ENCODE peak calls at places on chromosomes 3 and 15, in nine cellular contexts. B, C, I, J, U, O, L, Y and W are unnamed samples.

GRCh38 chr3:38105525-38105924 is 31.4 kb downstream of the ACAA1 start:
- DNase-seq in B (no peak), C (no peak), I (no peak), J (no peak), U (no peak), O (no peak), L (no peak), Y (no peak), W (no peak)

GRCh38 chr3:195771651-195772300 is 40.0 kb downstream of the MUC4 start:
- DNase-seq in B (no peak), C (no peak), I (no peak), J (no peak), U (no peak), O (no peak), L (no peak), Y (no peak), W (no peak)

GRCh38 chr15:99177679-99178078 is 71.7 kb downstream of the TTC23 start:
- DNase-seq in B (no peak), C (no peak), I (no peak), J (no peak), U (no peak), O (no peak), L (no peak), Y (no peak), W (no peak)

GRCh38 chr3:193872265-193872753 is 263.6 kb upstream of the HES1 start:
- DNase-seq in B (no peak), C (peak), I (peak), J (peak), U (peak), O (peak), L (no peak), Y (no peak), W (no peak)

GRCh38 chr15:33968224-33968623 is at the start of gene CHRM5:
- DNase-seq in B (no peak), C (no peak), I (no peak), J (no peak), U (no peak), O (no peak), L (peak), Y (no peak), W (no peak)

GRCh38 chr15:68700395-68701123 is 120.1 kb downstream of the ANP32A start:
- DNase-seq in B (no peak), C (peak), I (peak), J (peak), U (peak), O (peak), L (peak), Y (no peak), W (peak)

GRCh38 chr3:38124324-38125122 is 12.4 kb downstream of the ACAA1 start:
- DNase-seq in B (no peak), C (no peak), I (no peak), J (no peak), U (no peak), O (no peak), L (peak), Y (no peak), W (no peak)

GRCh38 chr15:57398336-57398735 is 22.0 kb downstream of the CGNL1 start:
- DNase-seq in B (no peak), C (no peak), I (no peak), J (no peak), U (no peak), O (no peak), L (peak), Y (no peak), W (no peak)

GRCh38 chr3:79947469-79947868 is 179.7 kb upstream of the ROBO1 start:
- DNase-seq in B (no peak), C (no peak), I (no peak), J (no peak), U (no peak), O (no peak), L (no peak), Y (no peak), W (no peak)

GRCh38 chr15:87916208-87916607 is 340.3 kb downstream of the NTRK3 start:
- DNase-seq in B (no peak), C (no peak), I (no peak), J (no peak), U (no peak), O (no peak), L (no peak), Y (no peak), W (no peak)

GRCh38 chr3:29972594-29972993 is 633.8 kb upstream of the TGFBR2 start:
- DNase-seq in B (no peak), C (peak), I (peak), J (peak), U (no peak), O (no peak), L (no peak), Y (no peak), W (no peak)

GRCh38 chr3:14216257-14217048 is 37.8 kb downstream of the LSM3 start:
- DNase-seq in B (peak), C (no peak), I (no peak), J (no peak), U (no peak), O (no peak), L (no peak), Y (peak), W (peak)

GRCh38 chr3:194313642-194314430 is 37.3 kb downstream of the CPN2 start:
- DNase-seq in B (no peak), C (no peak), I (no peak), J (no peak), U (no peak), O (peak), L (no peak), Y (no peak), W (no peak)

GRCh38 chr15:27549796-27550195 is 549.3 kb downstream of the OCA2 start:
- DNase-seq in B (no peak), C (no peak), I (no peak), J (no peak), U (no peak), O (no peak), L (no peak), Y (no peak), W (no peak)

GRCh38 chr3:63193647-63194046 is 84.5 kb upstream of the SYNPR start:
- DNase-seq in B (no peak), C (peak), I (peak), J (peak), U (peak), O (no peak), L (peak), Y (no peak), W (no peak)

GRCh38 chr3:5010706-5011554 is 31.7 kb downstream of the BHLHE40 start:
- DNase-seq in B (no peak), C (peak), I (no peak), J (peak), U (no peak), O (no peak), L (no peak), Y (no peak), W (no peak)

GRCh38 chr15:68652141-68652540 is 73.3 kb downstream of the CORO2B start:
- DNase-seq in B (no peak), C (no peak), I (no peak), J (no peak), U (peak), O (no peak), L (peak), Y (no peak), W (peak)

GRCh38 chr3:169215953-169216352 is 447.6 kb downstream of the MECOM start:
- DNase-seq in B (no peak), C (no peak), I (no peak), J (no peak), U (no peak), O (no peak), L (no peak), Y (no peak), W (no peak)

GRCh38 chr3:39962566-39962965 is 153.2 kb downstream of the MYRIP start:
- DNase-seq in B (no peak), C (peak), I (peak), J (peak), U (no peak), O (no peak), L (no peak), Y (no peak), W (peak)

GRCh38 chr15:40002295-40002694 is 36.7 kb downstream of the SRP14 start:
- DNase-seq in B (no peak), C (peak), I (no peak), J (no peak), U (no peak), O (no peak), L (no peak), Y (no peak), W (no peak)

GRCh38 chr3:73827658-73828313 is 203.0 kb upstream of the PDZRN3 start:
- DNase-seq in B (no peak), C (no peak), I (no peak), J (no peak), U (no peak), O (no peak), L (no peak), Y (no peak), W (peak)

GRCh38 chr15:40392986-40393948 is 10.7 kb downstream of the KNSTRN start:
- DNase-seq in B (no peak), C (peak), I (no peak), J (no peak), U (no peak), O (no peak), L (no peak), Y (no peak), W (no peak)

GRCh38 chr3:109268181-109268580 is 48.1 kb downstream of the DPPA2 start:
- DNase-seq in B (no peak), C (no peak), I (no peak), J (no peak), U (no peak), O (no peak), L (no peak), Y (no peak), W (no peak)

GRCh38 chr3:50330330-50330729 is 2.3 kb upstream of the TUSC2 start:
- DNase-seq in B (no peak), C (no peak), I (no peak), J (no peak), U (no peak), O (no peak), L (no peak), Y (no peak), W (peak)

GRCh38 chr15:92819312-92820232 is 80.6 kb upstream of the CHD2 start:
- DNase-seq in B (no peak), C (peak), I (no peak), J (no peak), U (peak), O (no peak), L (no peak), Y (no peak), W (no peak)

GRCh38 chr15:70248116-70249025 is 150.7 kb upstream of the TLE3 start:
- DNase-seq in B (no peak), C (no peak), I (no peak), J (no peak), U (no peak), O (no peak), L (no peak), Y (no peak), W (no peak)